ENCODE peak calls at places on chromosomes 16 and 17, in eight cellular contexts. J is tibial artery, W is GM12878, S is neural crest cell, E is bronchial epithelial cell, K is GM20000, U is upper lobe of right lung, L is PC-3. P is an unnamed sample.

GRCh38 chr16:399278-400019 is 2.2 kb upstream of the DECR2 start:
- DNase-seq in L (no peak), J (no peak), S (no peak), E (no peak), W (no peak), K (no peak), U (no peak), P (peak; percentile 77)

GRCh38 chr17:81804559-81805399 is 829 bp downstream of the GCGR start:
- DNase-seq in L (no peak), U (no peak), E (no peak), J (no peak), K (no peak), S (no peak), W (no peak), P (no peak)

GRCh38 chr17:83075270-83075880 is 4.0 kb upstream of the METRNL start:
- DNase-seq in L (no peak), U (no peak), W (no peak), S (no peak), K (no peak), J (no peak), E (no peak), P (no peak)

GRCh38 chr17:82023447-82024241 is 539 bp downstream of the LRRC45 start:
- DNase-seq in S (no peak), L (no peak), K (no peak), W (no peak), J (no peak), U (no peak), E (no peak), P (no peak)

GRCh38 chr17:41959336-41960095 is 7.1 kb upstream of the CNP start:
- DNase-seq in K (peak; percentile 45), E (peak; percentile 39), L (peak; percentile 48), S (peak; percentile 43), W (no peak), J (no peak), U (no peak), P (no peak)

GRCh38 chr17:62649570-62649969 is 22.1 kb downstream of the MRC2 start:
- DNase-seq in U (peak; percentile 25), J (no peak), L (no peak), W (no peak), S (no peak), E (no peak), K (no peak), P (no peak)

GRCh38 chr16:87101903-87102302 is 215.3 kb downstream of the C16orf95 start:
- DNase-seq in K (no peak), E (no peak), W (no peak), U (no peak), S (no peak), J (no peak), L (peak; percentile 79), P (no peak)

GRCh38 chr17:81821603-81822311 is 11.3 kb downstream of the MCRIP1 start:
- DNase-seq in L (peak; percentile 69), U (peak; percentile 94), S (peak; percentile 38), E (peak; percentile 53), W (no peak), J (peak; percentile 55), K (no peak), P (no peak)

GRCh38 chr17:10210151-10210574 is 11.8 kb upstream of the GAS7 start:
- DNase-seq in E (peak; percentile 21), L (peak; percentile 31), J (no peak), K (no peak), S (no peak), W (no peak), U (no peak), P (no peak)

GRCh38 chr17:36901506-36901905 is 35.8 kb upstream of the LHX1 start:
- DNase-seq in L (no peak), S (no peak), U (no peak), E (peak; percentile 73), W (no peak), J (no peak), K (no peak), P (no peak)

GRCh38 chr16:87046235-87046634 is 271.0 kb downstream of the C16orf95 start:
- DNase-seq in W (no peak), L (no peak), E (no peak), S (no peak), U (no peak), K (no peak), J (no peak), P (no peak)

GRCh38 chr16:17321824-17322223 is 148.9 kb downstream of the XYLT1 start:
- DNase-seq in J (no peak), U (no peak), L (no peak), S (no peak), E (no peak), W (no peak), K (no peak), P (no peak)

GRCh38 chr17:75773121-75773807 is 8.3 kb upstream of the GALK1 start:
- DNase-seq in S (no peak), E (no peak), U (peak; percentile 65), L (no peak), K (no peak), J (no peak), W (no peak), P (no peak)
- TF ChIP-seq CTCF in S (no peak), E (no peak), U (no peak), L (no peak), K (no peak), J (no peak), W (no peak), P (no peak)

DNA sequence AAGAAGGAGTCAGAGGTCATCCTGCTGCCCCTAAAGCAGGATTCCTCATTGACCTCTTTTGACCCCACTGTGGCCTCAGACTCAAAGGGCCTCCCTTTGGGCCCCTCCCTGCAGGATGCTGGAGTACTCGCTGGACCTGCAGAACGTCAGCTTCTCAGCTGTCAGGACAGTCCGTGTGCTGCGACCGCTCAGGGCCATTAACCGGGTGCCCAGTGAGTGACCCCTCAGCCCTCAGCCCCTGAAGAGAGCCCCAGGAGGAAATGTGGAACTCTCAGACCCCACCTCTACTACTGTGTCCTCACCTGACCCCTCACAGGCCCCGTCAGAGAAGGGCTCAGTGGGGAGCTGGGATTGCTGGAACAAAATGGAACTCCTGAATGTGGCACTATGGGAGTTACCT is 9.1 kb downstream of the CACNA1G start:
- DNase-seq in U (no peak), K (no peak), W (no peak), L (no peak), E (no peak), J (no peak), S (no peak), P (no peak)
- TF ChIP-seq CTCF in U (no peak), K (no peak), W (no peak), L (no peak), E (no peak), J (no peak), S (no peak), P (no peak)

GRCh38 chr17:56751145-56751743 is 82.5 kb downstream of the C17orf67 start:
- DNase-seq in J (no peak), W (no peak), K (no peak), U (no peak), S (no peak), E (no peak), L (peak; percentile 5), P (no peak)
- TF ChIP-seq CTCF in J (no peak), W (no peak), K (no peak), U (peak; percentile 16), S (no peak), E (no peak), L (peak; percentile 52), P (peak; percentile 10)

DNA sequence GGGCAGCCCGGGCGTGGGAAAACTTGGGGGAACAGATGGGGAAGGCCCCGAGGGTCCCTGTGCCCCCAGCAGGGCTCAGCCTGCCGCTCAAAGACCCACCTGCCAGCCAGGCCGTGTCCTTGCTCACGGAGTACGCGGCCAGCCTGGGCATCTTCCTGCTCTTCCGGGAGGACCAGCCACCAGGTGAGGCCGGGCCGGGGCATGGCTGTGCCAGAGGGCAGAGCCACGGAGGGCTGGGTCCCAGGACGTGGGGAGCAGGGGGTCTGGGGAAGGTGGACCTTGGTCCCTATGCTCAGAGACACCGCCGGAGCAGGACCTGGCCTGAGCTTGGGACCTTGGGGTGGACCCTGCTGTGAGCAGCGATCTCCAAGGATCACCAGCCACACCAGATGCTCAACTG is 509 bp downstream of the ADAD2 start:
- DNase-seq in U (no peak), W (no peak), J (no peak), S (no peak), L (no peak), E (no peak), K (no peak), P (no peak)
- TF ChIP-seq CTCF in U (no peak), W (no peak), J (no peak), S (no peak), L (no peak), E (no peak), K (no peak), P (no peak)

GRCh38 chr17:5667871-5668270 is 83.6 kb upstream of the NLRP1 start:
- DNase-seq in K (no peak), U (no peak), W (no peak), J (no peak), L (no peak), S (no peak), E (no peak), P (no peak)
- TF ChIP-seq CTCF in K (no peak), U (peak; percentile 5), W (peak; percentile 20), J (no peak), L (peak; percentile 46), S (peak; percentile 23), E (no peak), P (no peak)

DNA sequence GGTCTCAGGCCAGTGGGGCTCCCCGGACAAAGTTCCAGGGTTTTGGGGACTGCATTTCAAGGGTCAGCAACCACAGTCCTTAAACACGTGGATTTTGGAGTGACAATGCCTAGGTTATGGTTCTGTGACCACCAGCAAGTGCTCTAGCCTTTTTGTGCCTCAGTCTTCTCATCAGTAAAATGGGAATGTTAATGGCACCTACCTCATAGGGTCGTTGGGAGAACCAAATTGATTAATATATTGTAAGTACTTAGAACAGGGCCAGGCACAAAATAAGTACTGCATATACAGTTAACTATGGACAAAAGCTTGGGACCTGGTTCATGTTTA is 13.8 kb downstream of the IL4R start:
- DNase-seq in U (no peak), K (no peak), L (no peak), J (no peak), E (no peak), S (no peak), W (no peak), P (no peak)
- TF ChIP-seq CTCF in U (no peak), K (no peak), L (no peak), J (no peak), E (no peak), S (no peak), W (no peak), P (no peak)

GRCh38 chr17:33291248-33292183 is 1.6 kb downstream of the ASIC2 start:
- DNase-seq in K (no peak), L (no peak), S (peak; percentile 14), U (peak; percentile 61), E (no peak), J (no peak), W (no peak), P (peak; percentile 85)
- TF ChIP-seq CTCF in K (no peak), L (no peak), S (peak; percentile 32), U (no peak), E (peak; percentile 7), J (no peak), W (no peak), P (no peak)

GRCh38 chr17:27455914-27456680 is at the start of gene KSR1:
- DNase-seq in L (peak; percentile 61), E (peak; percentile 21), U (peak; percentile 94), W (no peak), S (peak; percentile 65), J (peak; percentile 79), K (peak; percentile 97), P (no peak)
- TF ChIP-seq CTCF in L (peak; percentile 37), E (peak; percentile 20), U (peak; percentile 42), W (peak; percentile 56), S (peak; percentile 61), J (peak; percentile 8), K (peak; percentile 46), P (peak; percentile 81)